ENCODE peak calls at places on chromosomes 2 and 18, in five cellular contexts. C, A, R, V and I are unnamed samples.

GRCh38 chr2:230809015-230809414 is 55.7 kb upstream of the ITM2C start:
- DNase-seq in R (no peak), V (no peak), C (no peak), A (no peak), I (no peak)

GRCh38 chr18:77635441-77635840 is 385.8 kb downstream of the GALR1 start:
- DNase-seq in C (no peak), R (no peak), V (no peak), A (peak), I (no peak)

GRCh38 chr2:241584446-241584845 is 25.9 kb downstream of the BOK start:
- DNase-seq in V (peak), A (no peak), R (no peak), C (no peak), I (no peak)

GRCh38 chr2:149313512-149313972 is 16.8 kb upstream of the LYPD6 start:
- DNase-seq in V (no peak), R (no peak), C (no peak), A (peak), I (no peak)

GRCh38 chr18:49319590-49319989 is 140.9 kb downstream of the DYM start:
- DNase-seq in C (no peak), V (peak), A (no peak), R (no peak), I (no peak)

GRCh38 chr2:7829241-7829640 is 852.6 kb upstream of the ID2 start:
- DNase-seq in C (no peak), A (no peak), R (no peak), V (no peak), I (no peak)

GRCh38 chr18:24763765-24764548 is 303.5 kb downstream of the HRH4 start:
- DNase-seq in A (peak), R (no peak), C (no peak), V (no peak), I (no peak)

GRCh38 chr2:120669121-120669952 is 66.3 kb upstream of the GLI2 start:
- DNase-seq in R (no peak), A (peak), V (no peak), C (no peak), I (no peak)

GRCh38 chr2:10142640-10142965 is 20.1 kb downstream of the RRM2 start:
- DNase-seq in A (no peak), R (no peak), C (no peak), V (no peak), I (no peak)

GRCh38 chr18:5900249-5900648 is 4.9 kb upstream of the TMEM200C start:
- DNase-seq in C (no peak), R (no peak), A (no peak), V (no peak), I (no peak)